ENCODE peak calls at places on chromosome 4, in five cellular contexts. J is CD4-positive, alpha-beta T cell; N is activated naive CD8-positive, alpha-beta T cell treated with anti-CD3 and anti-CD28 coated beads, Interleukin-2, amount 10 ng/mL, durations not matched to agents 7 days and 5 days; U is GM23248; I is neural progenitor cell. M is an unnamed sample.

GRCh38 chr4:182427530-182427929 is 184.3 kb downstream of the TENM3 start:
- DNase-seq in J (no peak), N (no peak), U (peak; percentile 2), I (no peak), M (no peak)

GRCh38 chr4:157045507-157046127 is 30.3 kb upstream of the GLRB start:
- DNase-seq in J (no peak), N (no peak), U (peak; percentile 77), I (peak; percentile 61), M (no peak)

GRCh38 chr4:154877110-154877760 is 96.2 kb downstream of the RBM46 start:
- DNase-seq in J (no peak), N (no peak), U (peak; percentile 19), I (no peak), M (no peak)

GRCh38 chr4:40238700-40239548 is 42.1 kb downstream of the RHOH start:
- DNase-seq in J (peak; percentile 59), N (peak; percentile 60), U (no peak), I (no peak), M (no peak)

GRCh38 chr4:949656-950055 is 17.4 kb downstream of the TMEM175 start:
- DNase-seq in J (no peak), N (peak; percentile 21), U (no peak), I (no peak), M (no peak)

GRCh38 chr4:150518559-150518958 is 63.4 kb upstream of the MAB21L2 start:
- DNase-seq in J (no peak), N (no peak), U (peak; percentile 77), I (no peak), M (no peak)

GRCh38 chr4:159495515-159496236 is 392.8 kb downstream of the RAPGEF2 start:
- DNase-seq in J (no peak), N (no peak), U (no peak), I (no peak), M (no peak)

GRCh38 chr4:5887361-5888221 is 5.3 kb downstream of the CRMP1 start:
- DNase-seq in J (no peak), N (no peak), U (no peak), I (peak; percentile 81), M (no peak)

GRCh38 chr4:86334020-86334750 is 25.7 kb downstream of the MAPK10 start:
- DNase-seq in J (no peak), N (no peak), U (no peak), I (no peak), M (no peak)

GRCh38 chr4:79913581-79913980 is 159.4 kb downstream of the ANTXR2 start:
- DNase-seq in J (no peak), N (no peak), U (peak; percentile 56), I (no peak), M (no peak)

GRCh38 chr4:184506527-184507121 is 32.3 kb upstream of the IRF2 start:
- DNase-seq in J (no peak), N (peak; percentile 43), U (peak; percentile 23), I (no peak), M (no peak)

GRCh38 chr4:89797117-89797516 is 39.8 kb downstream of the SNCA start:
- DNase-seq in J (no peak), N (no peak), U (peak; percentile 44), I (no peak), M (no peak)

GRCh38 chr4:25550376-25551030 is 105.1 kb upstream of the SLC34A2 start:
- DNase-seq in J (no peak), N (no peak), U (no peak), I (no peak), M (no peak)

GRCh38 chr4:158778712-158779111 is 9.9 kb downstream of the FNIP2 start:
- DNase-seq in J (no peak), N (no peak), U (no peak), I (no peak), M (no peak)

M was measured in T1000.